ENCODE peak calls at places on chromosomes 4 and X, in seven cellular contexts. L, H, F, X, N, R and G are unnamed samples.

GRCh38 chr4:122874194-122874593 is 47.6 kb downstream of the FGF2 start:
- DNase-seq in N (no peak), F (peak), H (no peak), R (no peak), L (no peak), X (peak), G (no peak)

GRCh38 chrX:18995216-18995615 is 11.3 kb upstream of the PHKA2 start:
- DNase-seq in F (peak), R (no peak), L (no peak), H (no peak), X (peak), N (no peak), G (no peak)

GRCh38 chr4:102640669-102641068 is 120.1 kb downstream of the MANBA start:
- DNase-seq in L (no peak), H (no peak), X (peak), R (no peak), F (peak), N (no peak), G (no peak)

GRCh38 chr4:154722262-154722661 is 21.5 kb upstream of the LRAT start:
- DNase-seq in F (no peak), N (no peak), L (no peak), X (no peak), H (no peak), R (no peak), G (no peak)

GRCh38 chrX:135476378-135476777 is 44.1 kb upstream of the INTS6L start:
- DNase-seq in F (no peak), X (no peak), L (no peak), N (no peak), R (no peak), H (no peak), G (no peak)

GRCh38 chr4:16413794-16414555 is 187.7 kb upstream of the TAPT1 start:
- DNase-seq in L (no peak), R (no peak), X (no peak), F (no peak), H (no peak), N (no peak), G (no peak)

GRCh38 chr4:47531241-47531953 is 46.3 kb downstream of the ATP10D start:
- DNase-seq in L (no peak), N (no peak), F (peak), R (no peak), X (peak), H (no peak), G (no peak)

GRCh38 chr4:71604785-71605184 is 179.1 kb downstream of the GC start:
- DNase-seq in R (no peak), L (no peak), X (no peak), H (no peak), N (no peak), F (no peak), G (no peak)

GRCh38 chrX:69991685-69992084 is 58.1 kb downstream of the AWAT2 start:
- DNase-seq in N (no peak), R (no peak), L (no peak), F (no peak), X (no peak), H (no peak), G (no peak)

GRCh38 chrX:32443841-32444240 is 767.5 kb downstream of the DMD start:
- DNase-seq in L (no peak), F (no peak), H (no peak), N (no peak), X (no peak), R (no peak), G (no peak)

GRCh38 chr4:147821555-147821954 is 89.7 kb downstream of the ARHGAP10 start:
- DNase-seq in L (no peak), N (no peak), R (no peak), X (no peak), H (no peak), F (no peak), G (no peak)

GRCh38 chrX:49209434-49210251 is 9.7 kb upstream of the SYP start:
- DNase-seq in L (no peak), H (peak), N (no peak), X (no peak), R (no peak), F (no peak), G (peak)

GRCh38 chr4:153151535-153152452 is 52.4 kb upstream of the TRIM2 start:
- DNase-seq in N (no peak), H (peak), X (peak), F (peak), R (no peak), L (peak), G (peak)

GRCh38 chr4:74754218-74754617 is 40.1 kb downstream of the BTC start:
- DNase-seq in F (no peak), H (no peak), N (no peak), X (no peak), R (no peak), L (no peak), G (no peak)

GRCh38 chrX:70132244-70132643 is 1.0 kb upstream of the IGBP1 start:
- DNase-seq in N (no peak), F (no peak), X (no peak), H (no peak), L (no peak), R (no peak), G (no peak)

GRCh38 chrX:964831-965416 is 247.5 kb downstream of the CRLF2 start:
- DNase-seq in L (no peak), F (no peak), H (no peak), N (no peak), R (no peak), X (no peak), G (no peak)

GRCh38 chr4:144647095-144647959 is 1.4 kb downstream of the HHIP start:
- DNase-seq in L (peak), X (peak), N (no peak), F (peak), H (peak), R (no peak), G (no peak)

GRCh38 chr4:107392951-107393350 is 327.1 kb downstream of the PAPSS1 start:
- DNase-seq in X (peak), L (no peak), N (no peak), F (no peak), H (no peak), R (no peak), G (no peak)

GRCh38 chrX:104255465-104255864 is 732 bp upstream of the ESX1 start:
- DNase-seq in R (no peak), X (no peak), L (no peak), H (no peak), N (no peak), F (no peak), G (no peak)

GRCh38 chrX:107549504-107549903 is 78.8 kb upstream of the PRPS1 start:
- DNase-seq in H (no peak), R (no peak), L (no peak), F (no peak), N (no peak), X (no peak), G (no peak)

GRCh38 chr4:131337956-131338355 is 1811.1 kb upstream of the PCDH10 start:
- DNase-seq in R (no peak), X (no peak), F (no peak), H (no peak), L (no peak), N (no peak), G (no peak)

GRCh38 chr4:7902101-7902553 is 37.5 kb downstream of the AFAP1 start:
- DNase-seq in X (no peak), F (no peak), R (no peak), N (no peak), L (no peak), H (no peak), G (no peak)

GRCh38 chr4:93394488-93395185 is 433.9 kb upstream of the ATOH1 start:
- DNase-seq in N (no peak), F (peak), X (peak), L (no peak), H (no peak), R (no peak), G (no peak)

GRCh38 chr4:118086334-118086733 is 52.0 kb downstream of the NDST3 start:
- DNase-seq in X (peak), H (no peak), F (no peak), R (no peak), N (no peak), L (no peak), G (peak)

GRCh38 chr4:2797188-2797544 is 4.3 kb downstream of the SH3BP2 start:
- DNase-seq in H (no peak), L (no peak), X (no peak), F (no peak), R (no peak), N (no peak), G (no peak)

GRCh38 chr4:46937493-46937892 is 28.4 kb upstream of the COX7B2 start:
- DNase-seq in L (no peak), R (no peak), F (no peak), X (no peak), H (no peak), N (no peak), G (no peak)

GRCh38 chr4:156999175-156999517 is 27.5 kb upstream of the PDGFC start:
- DNase-seq in L (peak), N (no peak), F (peak), X (peak), H (no peak), R (no peak), G (no peak)

GRCh38 chrX:23364416-23364815 is 29.8 kb downstream of the PTCHD1 start:
- DNase-seq in X (no peak), F (no peak), R (no peak), L (no peak), N (no peak), H (no peak), G (no peak)

GRCh38 chrX:19721726-19722370 is 165.6 kb downstream of the SH3KBP1 start:
- DNase-seq in R (no peak), F (no peak), X (no peak), H (no peak), L (no peak), N (peak), G (no peak)

GRCh38 chr4:76956961-76957738 is 7.6 kb downstream of the SEPTIN11 start:
- DNase-seq in F (no peak), N (peak), H (no peak), L (no peak), R (no peak), X (no peak), G (no peak)

GRCh38 chrX:15929231-15929630 is 74.6 kb upstream of the AP1S2 start:
- DNase-seq in F (no peak), X (no peak), N (no peak), L (no peak), R (no peak), H (no peak), G (no peak)

GRCh38 chrX:108186811-108187210 is 95.2 kb downstream of the ATG4A start:
- DNase-seq in X (peak), F (peak), H (no peak), L (no peak), R (no peak), N (no peak), G (no peak)

DNA sequence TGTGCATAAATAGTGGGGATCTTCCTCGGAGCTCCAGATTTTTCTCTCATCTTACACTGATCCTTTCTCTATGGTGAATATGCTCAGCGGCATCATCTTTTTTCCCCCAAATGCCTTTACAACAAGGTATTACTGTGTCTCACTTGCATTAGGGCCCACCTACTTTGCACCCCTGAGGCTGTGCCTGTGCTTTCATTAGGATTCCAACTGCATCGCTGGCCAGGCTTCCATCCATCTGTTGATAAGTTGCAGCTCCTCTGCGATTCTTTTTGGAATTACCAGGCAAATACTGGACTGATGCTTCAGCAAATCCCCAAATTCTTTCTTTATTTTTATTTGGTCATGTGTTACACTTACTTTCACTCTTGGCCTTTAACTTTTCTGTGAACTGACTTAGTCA is 77.3 kb downstream of the AFF2 start:
- DNase-seq in F (no peak), H (no peak), X (no peak), N (no peak), L (no peak), R (no peak), G (no peak)
- H3K27ac ChIP-seq in F (no peak), H (no peak), X (no peak), N (no peak), L (no peak), R (no peak), G (no peak)

DNA sequence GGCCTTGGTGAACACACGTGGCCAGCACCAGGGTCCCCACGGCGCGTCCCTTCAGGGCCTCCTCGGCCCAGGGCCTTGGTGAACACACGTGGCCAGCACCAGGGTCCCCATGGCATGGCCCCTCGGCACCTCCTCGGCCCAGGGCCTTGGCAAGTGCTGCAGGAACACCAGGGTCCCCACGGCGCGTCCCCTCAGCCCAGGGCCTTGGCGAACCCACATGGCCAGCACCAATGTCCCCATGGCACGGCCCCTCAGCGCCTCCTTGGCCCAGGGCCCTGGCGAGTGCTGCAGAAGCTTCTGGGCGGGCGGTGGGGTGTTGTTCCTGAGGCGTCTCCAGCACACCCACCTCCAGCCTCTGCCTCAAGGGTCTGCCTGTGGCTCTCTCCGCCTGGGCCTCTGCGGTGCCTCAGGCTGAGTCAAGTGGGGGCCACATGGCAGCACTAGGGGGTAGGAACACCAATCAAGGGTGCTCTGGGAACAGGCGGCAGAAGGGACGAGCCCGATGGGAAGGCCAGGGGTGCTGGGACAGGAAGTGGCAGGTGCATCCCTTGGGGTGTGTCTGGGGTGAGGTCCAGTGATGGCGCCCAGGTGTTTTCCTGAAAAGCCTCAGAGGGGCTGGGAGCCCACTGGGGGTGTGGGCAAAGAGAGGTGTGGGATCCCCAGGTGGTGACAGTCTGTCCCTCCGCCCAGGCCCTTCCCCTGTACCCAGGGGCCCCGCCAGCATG is 41.8 kb upstream of the CPLX1 start:
- DNase-seq in L (no peak), N (no peak), X (no peak), H (no peak), F (no peak), R (no peak), G (no peak)
- H3K27ac ChIP-seq in L (no peak), N (no peak), X (no peak), H (no peak), F (no peak), R (no peak), G (peak)

DNA sequence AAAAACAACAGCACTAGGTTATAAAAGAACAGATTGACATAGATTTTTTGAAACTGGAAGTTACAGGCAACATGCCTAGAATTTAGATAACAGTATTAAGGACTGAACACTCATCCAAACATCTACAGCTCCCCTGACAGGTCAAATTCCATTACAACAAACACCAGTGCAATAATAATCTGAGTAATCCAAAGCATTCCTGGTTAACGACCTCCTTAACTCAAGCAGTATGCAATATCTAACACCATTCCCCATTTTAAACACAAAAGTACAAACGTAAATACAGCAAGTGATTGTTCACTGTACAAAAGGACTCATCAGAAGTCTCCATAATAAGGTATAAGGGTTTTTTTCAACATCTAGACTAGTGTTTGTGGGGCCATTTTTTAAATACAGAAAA is 30.5 kb downstream of the TSPAN5 start:
- DNase-seq in H (no peak), F (peak), R (no peak), N (no peak), L (no peak), X (peak), G (no peak)
- H3K27ac ChIP-seq in H (no peak), F (peak), R (no peak), N (no peak), L (no peak), X (peak), G (peak)

GRCh38 chr4:83618431-83618830 is 82.5 kb downstream of the GPAT3 start:
- DNase-seq in L (peak), X (peak), R (no peak), H (peak), F (peak), N (no peak), G (peak)
- H3K27ac ChIP-seq in L (no peak), X (peak), R (no peak), H (peak), F (no peak), N (peak), G (no peak)

GRCh38 chr4:184357164-184357563 is 117.2 kb downstream of the IRF2 start:
- DNase-seq in L (no peak), N (no peak), X (no peak), R (no peak), H (no peak), F (no peak), G (no peak)
- H3K27ac ChIP-seq in L (no peak), N (no peak), X (no peak), R (no peak), H (no peak), F (no peak), G (no peak)

GRCh38 chrX:100611951-100612350 is 24.7 kb downstream of the TSPAN6 start:
- DNase-seq in H (no peak), L (no peak), R (no peak), F (no peak), X (no peak), N (no peak), G (no peak)

GRCh38 chrX:100615015-100615414 is 21.6 kb downstream of the TSPAN6 start:
- DNase-seq in L (peak), X (peak), N (no peak), R (no peak), H (no peak), F (peak), G (no peak)

GRCh38 chrX:100606753-100607152 is 22.0 kb downstream of the TNMD start:
- DNase-seq in N (no peak), H (no peak), R (no peak), X (no peak), F (no peak), L (no peak), G (no peak)

DNA sequence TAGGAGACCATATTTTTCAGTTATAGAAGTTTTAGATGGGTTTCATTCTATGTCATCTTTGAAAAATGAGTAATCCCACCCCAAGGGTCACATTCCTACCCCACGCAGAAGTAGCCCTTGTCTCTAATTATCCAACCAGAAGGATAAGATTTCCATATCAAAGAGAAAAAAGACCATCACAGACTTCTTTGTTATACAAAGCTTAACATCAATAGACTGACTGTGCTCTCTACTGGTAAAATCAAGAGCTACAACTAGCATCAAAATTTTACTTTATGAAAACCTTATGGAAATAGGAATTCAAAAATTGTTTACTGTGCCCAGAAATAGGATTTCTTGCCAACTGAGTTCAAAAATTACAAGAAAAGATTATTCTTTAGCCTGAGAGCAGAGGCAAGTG is 24.9 kb downstream of the TNMD start:
- DNase-seq in L (no peak), R (no peak), N (no peak), H (no peak), F (no peak), X (no peak), G (no peak)
- H3K27ac ChIP-seq in L (no peak), R (no peak), N (no peak), H (no peak), F (no peak), X (no peak), G (no peak)

DNA sequence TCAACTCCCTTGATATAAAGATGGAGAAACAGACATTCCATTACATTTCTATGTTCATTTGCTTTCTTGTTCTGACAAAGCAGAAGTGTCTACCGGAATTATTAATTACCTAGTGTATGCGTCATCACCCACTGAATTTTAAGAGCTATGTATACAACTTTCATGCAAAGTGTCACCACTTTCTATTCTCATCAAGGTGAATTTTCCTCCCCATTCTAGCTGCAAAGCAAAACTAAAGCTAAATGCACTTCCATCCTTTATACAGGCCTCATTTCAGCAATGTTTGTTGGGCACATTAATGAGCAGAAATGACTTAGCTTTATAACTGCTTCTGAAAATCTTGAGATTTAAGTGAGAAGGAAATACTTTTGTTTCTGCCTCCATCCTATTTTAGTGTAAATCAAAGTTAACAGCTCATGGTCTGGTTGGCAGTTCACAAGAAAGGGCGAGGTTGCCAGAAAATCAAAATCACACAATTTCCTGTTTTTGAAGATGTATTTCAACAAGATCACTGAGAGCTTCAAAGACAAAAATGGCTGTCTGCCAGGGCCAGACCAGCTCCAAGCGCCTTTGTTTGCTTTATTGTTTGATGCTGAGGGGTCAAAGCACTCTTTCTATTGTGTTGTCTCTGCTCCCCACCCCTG is 7.2 kb upstream of the FAM9C start:
- DNase-seq in R (no peak), F (no peak), H (no peak), N (peak), X (no peak), L (no peak), G (no peak)
- H3K27ac ChIP-seq in R (peak), F (no peak), H (no peak), N (peak), X (no peak), L (no peak), G (peak)